ENCODE peak calls at places on chromosomes 11 and 22, in ten cellular contexts. E, J, O, F, Y, K, G, U, W and Z are unnamed samples.

GRCh38 chr11:4916581-4916980 is 2.6 kb downstream of the OR51G2 start:
- DNase-seq in J (no peak), O (no peak), Y (no peak), G (no peak), K (no peak), F (no peak), U (no peak), E (no peak), W (no peak), Z (no peak)

GRCh38 chr11:128086794-128087193 is 500.6 kb downstream of the ETS1 start:
- DNase-seq in Y (no peak), K (no peak), U (no peak), E (no peak), F (no peak), G (no peak), J (no peak), W (no peak), O (no peak), Z (no peak)

GRCh38 chr22:49373801-49374226 is 453.9 kb downstream of the BRD1 start:
- DNase-seq in O (no peak), W (peak), E (no peak), J (no peak), F (no peak), G (no peak), K (no peak), U (no peak), Y (no peak), Z (no peak)

GRCh38 chr22:40499187-40499753 is 128.9 kb downstream of the SGSM3 start:
- DNase-seq in Y (peak), K (peak), E (no peak), F (no peak), G (no peak), J (peak), O (peak), U (peak), W (no peak), Z (peak)

GRCh38 chr11:767238-767637 is 10.0 kb downstream of the GATD1 start:
- DNase-seq in F (no peak), O (no peak), W (no peak), G (no peak), Y (no peak), E (no peak), K (no peak), U (no peak), J (no peak), Z (no peak)

GRCh38 chr11:97574976-97575665 is 1185.3 kb downstream of the JRKL start:
- DNase-seq in W (no peak), O (no peak), Y (no peak), E (no peak), F (no peak), U (peak), G (no peak), J (no peak), K (no peak), Z (no peak)

GRCh38 chr11:12222099-12222751 is 111.8 kb downstream of the MICAL2 start:
- DNase-seq in E (no peak), W (peak), K (no peak), J (peak), G (peak), O (no peak), F (no peak), Y (no peak), U (peak), Z (no peak)

GRCh38 chr22:50586416-50586815 is 3.8 kb upstream of the CHKB start:
- DNase-seq in Y (no peak), G (no peak), E (no peak), J (no peak), U (no peak), O (no peak), W (no peak), F (no peak), K (no peak), Z (no peak)

GRCh38 chr11:33325456-33325855 is 68.3 kb downstream of the HIPK3 start:
- DNase-seq in K (no peak), O (no peak), W (no peak), F (no peak), G (no peak), E (no peak), U (no peak), Y (no peak), J (no peak), Z (no peak)

GRCh38 chr22:46267431-46268279 is at the start of gene TTC38:
- DNase-seq in U (peak), F (peak), E (peak), G (peak), K (peak), O (peak), Y (peak), J (peak), W (peak), Z (peak)

GRCh38 chr11:5690216-5690615 is 626 bp downstream of the TRIM22 start:
- DNase-seq in Y (no peak), E (no peak), F (no peak), K (no peak), J (no peak), U (peak), G (no peak), O (peak), W (no peak), Z (no peak)

GRCh38 chr11:44629732-44630345 is 64.4 kb downstream of the CD82 start:
- DNase-seq in F (no peak), G (no peak), J (no peak), O (no peak), K (no peak), U (no peak), W (peak), E (no peak), Y (no peak), Z (no peak)

GRCh38 chr22:20964799-20965103 is 2.3 kb upstream of the AIFM3 start:
- DNase-seq in W (no peak), G (no peak), O (no peak), E (no peak), Y (no peak), F (no peak), U (no peak), J (no peak), K (no peak), Z (no peak)

GRCh38 chr22:17570851-17571631 is 7.7 kb downstream of the SLC25A18 start:
- DNase-seq in W (peak), K (no peak), E (no peak), G (no peak), Y (peak), U (peak), O (peak), F (no peak), J (peak), Z (peak)

GRCh38 chr11:104690243-104690642 is 208.0 kb downstream of the CASP12 start:
- DNase-seq in W (no peak), U (no peak), E (no peak), J (no peak), Y (no peak), F (no peak), G (no peak), K (no peak), O (no peak), Z (no peak)

GRCh38 chr11:46142561-46142960 is 21.3 kb upstream of the PHF21A start:
- DNase-seq in Y (no peak), J (no peak), E (no peak), O (no peak), U (no peak), K (no peak), F (no peak), G (no peak), W (no peak), Z (no peak)

GRCh38 chr11:20894296-20894695 is 224.9 kb downstream of the NELL1 start:
- DNase-seq in O (no peak), G (no peak), F (no peak), K (no peak), J (no peak), U (no peak), W (no peak), E (no peak), Y (no peak), Z (no peak)

GRCh38 chr11:40054631-40055030 is 1404.8 kb downstream of the LRRC4C start:
- DNase-seq in F (no peak), J (no peak), G (no peak), W (no peak), Y (no peak), U (no peak), K (no peak), O (no peak), E (no peak), Z (no peak)

GRCh38 chr22:27810566-27810965 is 9.0 kb upstream of the MN1 start:
- DNase-seq in W (no peak), J (no peak), E (no peak), Y (peak), U (no peak), F (no peak), O (peak), G (no peak), K (no peak), Z (no peak)

GRCh38 chr11:16917941-16918340 is 96.3 kb downstream of the PLEKHA7 start:
- DNase-seq in J (peak), F (no peak), W (no peak), K (no peak), G (no peak), U (no peak), Y (no peak), E (no peak), O (no peak), Z (peak)

GRCh38 chr11:11532574-11532973 is 89.2 kb downstream of the GALNT18 start:
- DNase-seq in U (peak), Y (no peak), G (no peak), E (no peak), K (no peak), F (no peak), W (no peak), O (no peak), J (no peak), Z (no peak)

GRCh38 chr11:117509543-117509942 is 181.9 kb downstream of the CEP164 start:
- DNase-seq in G (no peak), U (no peak), O (no peak), J (no peak), W (no peak), E (no peak), K (no peak), F (no peak), Y (no peak), Z (no peak)

GRCh38 chr22:22414266-22414665 is 94.3 kb downstream of the ZNF280B start:
- DNase-seq in O (no peak), K (no peak), E (no peak), G (no peak), U (no peak), Y (no peak), J (no peak), W (no peak), F (no peak), Z (no peak)

GRCh38 chr22:24503137-24503850 is 8.2 kb downstream of the UPB1 start:
- DNase-seq in Y (peak), O (peak), U (peak), E (no peak), G (no peak), W (peak), F (peak), K (peak), J (peak), Z (peak)

GRCh38 chr11:59754859-59755700 is at the start of gene STX3:
- DNase-seq in G (peak), F (peak), O (peak), J (peak), U (peak), E (peak), Y (peak), K (peak), W (no peak), Z (peak)
- TF ChIP-seq CTCF in G (no peak), F (no peak), O (no peak), J (no peak), U (no peak), E (no peak), Y (no peak), K (no peak), W (no peak), Z (no peak)

DNA sequence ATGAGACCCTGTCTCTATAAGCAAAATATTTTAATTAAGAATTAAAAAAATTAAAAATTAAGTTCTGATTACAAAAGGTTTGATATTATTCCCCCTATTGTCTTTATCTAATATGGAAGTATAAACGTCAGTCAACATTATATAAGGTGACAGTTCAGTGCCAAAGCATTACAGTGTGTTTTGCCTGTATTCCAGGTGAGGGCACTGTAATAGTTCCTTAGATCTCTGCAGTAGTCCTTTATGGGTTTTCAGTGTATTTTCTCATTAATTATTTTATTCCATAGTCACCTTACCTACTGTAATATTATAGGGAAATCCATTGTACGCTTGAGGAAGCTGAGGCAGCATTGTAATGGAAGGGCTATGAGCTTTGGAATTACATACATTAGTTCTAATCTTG is 33.0 kb downstream of the FAR1 start:
- DNase-seq in W (no peak), G (no peak), K (no peak), J (no peak), E (no peak), Y (no peak), U (no peak), F (no peak), O (no peak), Z (no peak)
- TF ChIP-seq CTCF in W (no peak), G (no peak), K (peak), J (no peak), E (no peak), Y (no peak), U (no peak), F (no peak), O (no peak), Z (no peak)

DNA sequence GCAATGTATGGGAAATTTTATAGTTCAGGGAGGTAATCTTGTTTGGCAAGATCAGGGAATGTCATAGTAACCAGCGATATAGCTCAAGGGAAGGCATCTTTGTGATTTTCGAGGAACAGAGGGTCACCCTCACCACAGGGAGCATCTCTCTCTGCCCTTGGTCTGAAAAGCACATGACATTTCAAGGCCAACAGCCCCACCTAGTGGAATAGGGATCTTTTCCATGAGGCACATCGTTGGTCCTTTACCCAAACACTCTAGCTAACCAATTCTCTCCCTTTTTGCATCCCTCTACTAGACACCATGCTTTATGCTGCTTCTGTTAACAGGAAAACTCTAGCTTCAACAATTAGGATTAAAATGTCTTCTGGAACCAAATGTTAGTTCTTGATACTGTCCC is 179.0 kb downstream of the GRM5 start:
- DNase-seq in Y (peak), U (peak), E (no peak), O (peak), F (no peak), K (peak), W (no peak), J (no peak), G (no peak), Z (peak)
- TF ChIP-seq CTCF in Y (peak), U (no peak), E (peak), O (peak), F (peak), K (peak), W (no peak), J (peak), G (no peak), Z (no peak)

GRCh38 chr11:120078397-120078796 is 59.5 kb downstream of the TRIM29 start:
- DNase-seq in K (no peak), U (no peak), F (no peak), Y (no peak), G (no peak), J (no peak), O (no peak), W (no peak), E (no peak), Z (no peak)

GRCh38 chr11:120079750-120080610 is 57.9 kb downstream of the TRIM29 start:
- DNase-seq in Y (no peak), O (no peak), E (no peak), K (no peak), J (no peak), U (no peak), G (no peak), F (no peak), W (no peak), Z (no peak)
- TF ChIP-seq CTCF in Y (peak), O (peak), E (no peak), K (peak), J (peak), U (peak), G (peak), F (peak), W (peak), Z (peak)

GRCh38 chr11:94964934-94965333 is 8.4 kb downstream of the CWC15 start:
- DNase-seq in J (no peak), E (no peak), U (no peak), W (no peak), G (no peak), F (no peak), K (no peak), Y (no peak), O (no peak), Z (no peak)

GRCh38 chr11:94973099-94973968 is at the start of the genes CWC15 and KDM4D:
- DNase-seq in O (peak), W (peak), J (peak), F (peak), U (peak), K (peak), G (peak), Y (peak), E (peak), Z (peak)

GRCh38 chr11:94974178-94974577 is 669 bp downstream of the KDM4D start:
- DNase-seq in J (no peak), G (no peak), Y (no peak), E (no peak), K (no peak), O (peak), W (no peak), U (peak), F (no peak), Z (no peak)

DNA sequence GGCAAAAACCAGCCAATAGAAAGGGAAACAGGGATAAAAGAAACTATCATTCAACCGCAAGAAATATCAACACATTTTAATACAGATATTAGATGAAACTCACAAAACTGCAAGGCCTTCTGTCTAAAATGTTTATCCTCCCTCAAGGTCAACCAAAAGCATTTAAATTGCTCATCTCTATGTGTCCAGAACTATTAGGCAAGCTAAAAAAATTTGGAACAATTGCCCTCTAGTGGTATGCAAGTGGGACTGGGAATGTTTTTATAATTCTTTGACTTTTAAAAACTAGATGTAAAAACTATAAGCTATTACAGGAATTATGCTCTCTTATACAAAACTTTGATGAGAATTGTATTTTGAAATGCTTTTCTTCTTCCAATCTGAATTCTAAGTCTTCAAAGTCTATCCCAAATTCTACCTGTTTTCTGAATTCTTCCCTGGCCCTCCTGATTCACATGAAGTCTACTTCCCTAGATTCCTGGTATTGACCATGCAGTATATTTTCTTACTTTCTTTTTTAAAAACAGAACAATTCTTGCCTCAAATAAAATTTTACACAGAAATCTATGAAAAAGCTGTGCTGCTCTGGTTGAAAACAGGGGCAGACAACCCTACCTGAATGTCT is 4.9 kb downstream of the CWC15 start:
- DNase-seq in O (peak), F (no peak), J (peak), W (no peak), E (no peak), U (peak), K (no peak), Y (peak), G (no peak), Z (no peak)
- TF ChIP-seq CTCF in O (peak), F (peak), J (peak), W (peak), E (peak), U (peak), K (peak), Y (peak), G (peak), Z (no peak)

GRCh38 chr22:42114721-42115120 is 15.9 kb downstream of the CYP2D6 start:
- DNase-seq in O (peak), W (no peak), F (no peak), E (no peak), Y (peak), U (no peak), K (peak), J (no peak), G (no peak), Z (no peak)
- TF ChIP-seq CTCF in O (peak), W (peak), F (no peak), E (peak), Y (peak), U (peak), K (peak), J (peak), G (no peak), Z (no peak)